ENCODE peak calls at places on chromosomes 12 and 14, in five cellular contexts. A is tibial artery, O is breast epithelium, R is T-helper 9 cell, E is hypothalamus. D is an unnamed sample.

GRCh38 chr14:73269729-73270651 is 32.7 kb downstream of the PAPLN start:
- DNase-seq in A (no peak), O (no peak), R (no peak), E (peak), D (peak)

GRCh38 chr12:90163975-90164374 is 455.3 kb upstream of the ATP2B1 start:
- DNase-seq in A (no peak), O (no peak), R (no peak), E (no peak), D (peak)

GRCh38 chr14:78448483-78449094 is 278.4 kb downstream of the NRXN3 start:
- DNase-seq in A (no peak), O (no peak), R (no peak), E (peak), D (peak)

GRCh38 chr14:99361596-99362220 is 89.7 kb upstream of the BCL11B start:
- DNase-seq in A (no peak), O (no peak), R (no peak), E (no peak), D (no peak)

GRCh38 chr14:85333313-85333712 is 196.6 kb upstream of the FLRT2 start:
- DNase-seq in A (no peak), O (no peak), R (no peak), E (no peak), D (no peak)

GRCh38 chr12:38201461-38202276 is 114.9 kb upstream of the ALG10B start:
- DNase-seq in A (no peak), O (no peak), R (no peak), E (no peak), D (no peak)

GRCh38 chr12:82942963-82943362 is 256.3 kb downstream of the TMTC2 start:
- DNase-seq in A (no peak), O (no peak), R (no peak), E (no peak), D (no peak)

GRCh38 chr14:100148837-100149731 is 10.4 kb downstream of the DEGS2 start:
- DNase-seq in A (no peak), O (no peak), R (no peak), E (no peak), D (no peak)

GRCh38 chr12:63930971-63931370 is 86.5 kb downstream of the SRGAP1 start:
- DNase-seq in A (no peak), O (no peak), R (no peak), E (no peak), D (no peak)